ENCODE peak calls at places on chromosome 12, in ten cellular contexts. One of them, this sample, is unnamed.

GRCh38 chr12:42725839-42726238 is 136.3 kb upstream of the PRICKLE1 start:
- DNase-seq in NCI-H2081: no peak
- DNase-seq in activated CD8-positive, alpha-beta memory T cell treated with anti-CD3 and anti-CD28 coated beads for 24 hours: no peak
- DNase-seq in iPS-NIHi11: no peak
- DNase-seq in HEK293T: no peak
- DNase-seq in mucosa of descending colon: no peak
- DNase-seq in activated gamma-delta T cell treated with anti-CD3 and anti-CD28 coated beads, Interleukin-2, amount 50 U/mL, for 16 hours: no peak
- DNase-seq in HCT116: no peak
- DNase-seq in NCI-H1105 treated with DMSO at 0.1 percent for 48 hours: no peak
- DNase-seq in H1: no peak
- DNase-seq in this sample: no peak

GRCh38 chr12:96047621-96048211 is 12.3 kb upstream of the LTA4H start:
- DNase-seq in NCI-H2081: peak; percentile 43
- DNase-seq in activated CD8-positive, alpha-beta memory T cell treated with anti-CD3 and anti-CD28 coated beads for 24 hours: no peak
- DNase-seq in iPS-NIHi11: peak; percentile 21
- DNase-seq in HEK293T: no peak
- DNase-seq in mucosa of descending colon: no peak
- DNase-seq in activated gamma-delta T cell treated with anti-CD3 and anti-CD28 coated beads, Interleukin-2, amount 50 U/mL, for 16 hours: no peak
- DNase-seq in HCT116: peak; percentile 93
- DNase-seq in NCI-H1105 treated with DMSO at 0.1 percent for 48 hours: peak; percentile 89
- DNase-seq in H1: no peak
- DNase-seq in this sample: peak; percentile 94

GRCh38 chr12:94718114-94718513 is 67.8 kb upstream of the TMCC3 start:
- DNase-seq in NCI-H2081: no peak
- DNase-seq in activated CD8-positive, alpha-beta memory T cell treated with anti-CD3 and anti-CD28 coated beads for 24 hours: no peak
- DNase-seq in iPS-NIHi11: peak; percentile 30
- DNase-seq in HEK293T: no peak
- DNase-seq in mucosa of descending colon: no peak
- DNase-seq in activated gamma-delta T cell treated with anti-CD3 and anti-CD28 coated beads, Interleukin-2, amount 50 U/mL, for 16 hours: no peak
- DNase-seq in HCT116: no peak
- DNase-seq in NCI-H1105 treated with DMSO at 0.1 percent for 48 hours: no peak
- DNase-seq in H1: no peak
- DNase-seq in this sample: no peak

GRCh38 chr12:48316491-48316890 is 34.2 kb downstream of the ZNF641 start:
- DNase-seq in NCI-H2081: no peak
- DNase-seq in activated CD8-positive, alpha-beta memory T cell treated with anti-CD3 and anti-CD28 coated beads for 24 hours: no peak
- DNase-seq in iPS-NIHi11: no peak
- DNase-seq in HEK293T: no peak
- DNase-seq in mucosa of descending colon: no peak
- DNase-seq in activated gamma-delta T cell treated with anti-CD3 and anti-CD28 coated beads, Interleukin-2, amount 50 U/mL, for 16 hours: no peak
- DNase-seq in HCT116: no peak
- DNase-seq in NCI-H1105 treated with DMSO at 0.1 percent for 48 hours: no peak
- DNase-seq in H1: no peak
- DNase-seq in this sample: no peak

GRCh38 chr12:47107926-47108325 is 28.2 kb upstream of the AMIGO2 start:
- DNase-seq in NCI-H2081: no peak
- DNase-seq in activated CD8-positive, alpha-beta memory T cell treated with anti-CD3 and anti-CD28 coated beads for 24 hours: no peak
- DNase-seq in iPS-NIHi11: no peak
- DNase-seq in HEK293T: no peak
- DNase-seq in mucosa of descending colon: no peak
- DNase-seq in activated gamma-delta T cell treated with anti-CD3 and anti-CD28 coated beads, Interleukin-2, amount 50 U/mL, for 16 hours: no peak
- DNase-seq in HCT116: no peak
- DNase-seq in NCI-H1105 treated with DMSO at 0.1 percent for 48 hours: no peak
- DNase-seq in H1: no peak
- DNase-seq in this sample: no peak

GRCh38 chr12:28456934-28457710 is 266.9 kb downstream of the CCDC91 start:
- DNase-seq in NCI-H2081: no peak
- DNase-seq in activated CD8-positive, alpha-beta memory T cell treated with anti-CD3 and anti-CD28 coated beads for 24 hours: no peak
- DNase-seq in iPS-NIHi11: no peak
- DNase-seq in HEK293T: no peak
- DNase-seq in mucosa of descending colon: no peak
- DNase-seq in activated gamma-delta T cell treated with anti-CD3 and anti-CD28 coated beads, Interleukin-2, amount 50 U/mL, for 16 hours: no peak
- DNase-seq in HCT116: no peak
- DNase-seq in NCI-H1105 treated with DMSO at 0.1 percent for 48 hours: no peak
- DNase-seq in H1: no peak
- DNase-seq in this sample: no peak

GRCh38 chr12:26017484-26018211 is 59.2 kb downstream of the RASSF8 start:
- DNase-seq in NCI-H2081: no peak
- DNase-seq in activated CD8-positive, alpha-beta memory T cell treated with anti-CD3 and anti-CD28 coated beads for 24 hours: peak; percentile 59
- DNase-seq in iPS-NIHi11: peak; percentile 63
- DNase-seq in HEK293T: peak; percentile 45
- DNase-seq in mucosa of descending colon: no peak
- DNase-seq in activated gamma-delta T cell treated with anti-CD3 and anti-CD28 coated beads, Interleukin-2, amount 50 U/mL, for 16 hours: no peak
- DNase-seq in HCT116: peak; percentile 27
- DNase-seq in NCI-H1105 treated with DMSO at 0.1 percent for 48 hours: peak; percentile 30
- DNase-seq in H1: no peak
- DNase-seq in this sample: no peak

GRCh38 chr12:117071009-117071408 is 28.2 kb downstream of the TESC start:
- DNase-seq in NCI-H2081: no peak
- DNase-seq in activated CD8-positive, alpha-beta memory T cell treated with anti-CD3 and anti-CD28 coated beads for 24 hours: no peak
- DNase-seq in iPS-NIHi11: no peak
- DNase-seq in HEK293T: no peak
- DNase-seq in mucosa of descending colon: no peak
- DNase-seq in activated gamma-delta T cell treated with anti-CD3 and anti-CD28 coated beads, Interleukin-2, amount 50 U/mL, for 16 hours: no peak
- DNase-seq in HCT116: no peak
- DNase-seq in NCI-H1105 treated with DMSO at 0.1 percent for 48 hours: no peak
- DNase-seq in H1: no peak
- DNase-seq in this sample: no peak

GRCh38 chr12:19739195-19739776 is 300.0 kb downstream of the AEBP2 start:
- DNase-seq in NCI-H2081: peak; percentile 63
- DNase-seq in activated CD8-positive, alpha-beta memory T cell treated with anti-CD3 and anti-CD28 coated beads for 24 hours: no peak
- DNase-seq in iPS-NIHi11: peak; percentile 45
- DNase-seq in HEK293T: peak; percentile 20
- DNase-seq in mucosa of descending colon: no peak
- DNase-seq in activated gamma-delta T cell treated with anti-CD3 and anti-CD28 coated beads, Interleukin-2, amount 50 U/mL, for 16 hours: no peak
- DNase-seq in HCT116: peak; percentile 40
- DNase-seq in NCI-H1105 treated with DMSO at 0.1 percent for 48 hours: peak; percentile 44
- DNase-seq in H1: no peak
- DNase-seq in this sample: no peak

GRCh38 chr12:49336645-49337584 is at the start of gene C1QL4:
- DNase-seq in NCI-H2081: peak; percentile 71
- DNase-seq in activated CD8-positive, alpha-beta memory T cell treated with anti-CD3 and anti-CD28 coated beads for 24 hours: peak; percentile 96
- DNase-seq in iPS-NIHi11: peak; percentile 94
- DNase-seq in HEK293T: peak; percentile 90
- DNase-seq in mucosa of descending colon: peak; percentile 91
- DNase-seq in activated gamma-delta T cell treated with anti-CD3 and anti-CD28 coated beads, Interleukin-2, amount 50 U/mL, for 16 hours: peak; percentile 87
- DNase-seq in HCT116: peak; percentile 33
- DNase-seq in NCI-H1105 treated with DMSO at 0.1 percent for 48 hours: peak; percentile 45
- DNase-seq in H1: no peak
- DNase-seq in this sample: no peak

GRCh38 chr12:54390176-54390667 is 5.7 kb upstream of the ZNF385A start:
- DNase-seq in NCI-H2081: no peak
- DNase-seq in activated CD8-positive, alpha-beta memory T cell treated with anti-CD3 and anti-CD28 coated beads for 24 hours: no peak
- DNase-seq in iPS-NIHi11: no peak
- DNase-seq in HEK293T: no peak
- DNase-seq in mucosa of descending colon: no peak
- DNase-seq in activated gamma-delta T cell treated with anti-CD3 and anti-CD28 coated beads, Interleukin-2, amount 50 U/mL, for 16 hours: no peak
- DNase-seq in HCT116: no peak
- DNase-seq in NCI-H1105 treated with DMSO at 0.1 percent for 48 hours: peak; percentile 47
- DNase-seq in H1: no peak
- DNase-seq in this sample: no peak

GRCh38 chr12:107277850-107278249 is 184.5 kb upstream of the CRY1 start:
- DNase-seq in NCI-H2081: no peak
- DNase-seq in activated CD8-positive, alpha-beta memory T cell treated with anti-CD3 and anti-CD28 coated beads for 24 hours: no peak
- DNase-seq in iPS-NIHi11: no peak
- DNase-seq in HEK293T: no peak
- DNase-seq in mucosa of descending colon: no peak
- DNase-seq in activated gamma-delta T cell treated with anti-CD3 and anti-CD28 coated beads, Interleukin-2, amount 50 U/mL, for 16 hours: no peak
- DNase-seq in HCT116: no peak
- DNase-seq in NCI-H1105 treated with DMSO at 0.1 percent for 48 hours: no peak
- DNase-seq in H1: no peak
- DNase-seq in this sample: no peak

GRCh38 chr12:123934829-123935228 is 37.8 kb downstream of the CCDC92 start:
- DNase-seq in NCI-H2081: no peak
- DNase-seq in activated CD8-positive, alpha-beta memory T cell treated with anti-CD3 and anti-CD28 coated beads for 24 hours: no peak
- DNase-seq in iPS-NIHi11: no peak
- DNase-seq in HEK293T: no peak
- DNase-seq in mucosa of descending colon: no peak
- DNase-seq in activated gamma-delta T cell treated with anti-CD3 and anti-CD28 coated beads, Interleukin-2, amount 50 U/mL, for 16 hours: no peak
- DNase-seq in HCT116: no peak
- DNase-seq in NCI-H1105 treated with DMSO at 0.1 percent for 48 hours: no peak
- DNase-seq in H1: no peak
- DNase-seq in this sample: no peak

GRCh38 chr12:56220611-56221232 is 1.0 kb downstream of the RNF41 start:
- DNase-seq in NCI-H2081: no peak
- DNase-seq in activated CD8-positive, alpha-beta memory T cell treated with anti-CD3 and anti-CD28 coated beads for 24 hours: no peak
- DNase-seq in iPS-NIHi11: no peak
- DNase-seq in HEK293T: no peak
- DNase-seq in mucosa of descending colon: no peak
- DNase-seq in activated gamma-delta T cell treated with anti-CD3 and anti-CD28 coated beads, Interleukin-2, amount 50 U/mL, for 16 hours: no peak
- DNase-seq in HCT116: no peak
- DNase-seq in NCI-H1105 treated with DMSO at 0.1 percent for 48 hours: no peak
- DNase-seq in H1: no peak
- DNase-seq in this sample: no peak

GRCh38 chr12:43318002-43318401 is 234.0 kb downstream of the ADAMTS20 start:
- DNase-seq in NCI-H2081: no peak
- DNase-seq in activated CD8-positive, alpha-beta memory T cell treated with anti-CD3 and anti-CD28 coated beads for 24 hours: no peak
- DNase-seq in iPS-NIHi11: no peak
- DNase-seq in HEK293T: no peak
- DNase-seq in mucosa of descending colon: no peak
- DNase-seq in activated gamma-delta T cell treated with anti-CD3 and anti-CD28 coated beads, Interleukin-2, amount 50 U/mL, for 16 hours: no peak
- DNase-seq in HCT116: no peak
- DNase-seq in NCI-H1105 treated with DMSO at 0.1 percent for 48 hours: no peak
- DNase-seq in H1: no peak
- DNase-seq in this sample: no peak

GRCh38 chr12:100359822-100360221 is 2.9 kb downstream of the SLC17A8 start:
- DNase-seq in NCI-H2081: no peak
- DNase-seq in activated CD8-positive, alpha-beta memory T cell treated with anti-CD3 and anti-CD28 coated beads for 24 hours: no peak
- DNase-seq in iPS-NIHi11: no peak
- DNase-seq in HEK293T: no peak
- DNase-seq in mucosa of descending colon: no peak
- DNase-seq in activated gamma-delta T cell treated with anti-CD3 and anti-CD28 coated beads, Interleukin-2, amount 50 U/mL, for 16 hours: no peak
- DNase-seq in HCT116: no peak
- DNase-seq in NCI-H1105 treated with DMSO at 0.1 percent for 48 hours: no peak
- DNase-seq in H1: no peak
- DNase-seq in this sample: no peak

GRCh38 chr12:16604853-16605252 is 1.1 kb downstream of the LMO3 start:
- DNase-seq in NCI-H2081: peak; percentile 30
- DNase-seq in activated CD8-positive, alpha-beta memory T cell treated with anti-CD3 and anti-CD28 coated beads for 24 hours: no peak
- DNase-seq in iPS-NIHi11: peak; percentile 24
- DNase-seq in HEK293T: no peak
- DNase-seq in mucosa of descending colon: peak; percentile 10
- DNase-seq in activated gamma-delta T cell treated with anti-CD3 and anti-CD28 coated beads, Interleukin-2, amount 50 U/mL, for 16 hours: no peak
- DNase-seq in HCT116: no peak
- DNase-seq in NCI-H1105 treated with DMSO at 0.1 percent for 48 hours: peak; percentile 33
- DNase-seq in H1: no peak
- DNase-seq in this sample: no peak

GRCh38 chr12:47837190-47838171 is 17.8 kb upstream of the HDAC7 start:
- DNase-seq in NCI-H2081: peak; percentile 69
- DNase-seq in activated CD8-positive, alpha-beta memory T cell treated with anti-CD3 and anti-CD28 coated beads for 24 hours: peak; percentile 87
- DNase-seq in iPS-NIHi11: peak; percentile 82
- DNase-seq in HEK293T: peak; percentile 76
- DNase-seq in mucosa of descending colon: peak; percentile 76
- DNase-seq in activated gamma-delta T cell treated with anti-CD3 and anti-CD28 coated beads, Interleukin-2, amount 50 U/mL, for 16 hours: peak; percentile 52
- DNase-seq in HCT116: peak; percentile 66
- DNase-seq in NCI-H1105 treated with DMSO at 0.1 percent for 48 hours: peak; percentile 79
- DNase-seq in H1: no peak
- DNase-seq in this sample: no peak

GRCh38 chr12:124110372-124110883 is 137.4 kb downstream of the ZNF664 start:
- DNase-seq in NCI-H2081: no peak
- DNase-seq in activated CD8-positive, alpha-beta memory T cell treated with anti-CD3 and anti-CD28 coated beads for 24 hours: no peak
- DNase-seq in iPS-NIHi11: no peak
- DNase-seq in HEK293T: no peak
- DNase-seq in mucosa of descending colon: no peak
- DNase-seq in activated gamma-delta T cell treated with anti-CD3 and anti-CD28 coated beads, Interleukin-2, amount 50 U/mL, for 16 hours: no peak
- DNase-seq in HCT116: no peak
- DNase-seq in NCI-H1105 treated with DMSO at 0.1 percent for 48 hours: no peak
- DNase-seq in H1: no peak
- DNase-seq in this sample: no peak

GRCh38 chr12:92047058-92047826 is 98.4 kb downstream of the BTG1 start:
- DNase-seq in NCI-H2081: no peak
- DNase-seq in activated CD8-positive, alpha-beta memory T cell treated with anti-CD3 and anti-CD28 coated beads for 24 hours: no peak
- DNase-seq in iPS-NIHi11: no peak
- DNase-seq in HEK293T: no peak
- DNase-seq in mucosa of descending colon: no peak
- DNase-seq in activated gamma-delta T cell treated with anti-CD3 and anti-CD28 coated beads, Interleukin-2, amount 50 U/mL, for 16 hours: no peak
- DNase-seq in HCT116: no peak
- DNase-seq in NCI-H1105 treated with DMSO at 0.1 percent for 48 hours: no peak
- DNase-seq in H1: no peak
- DNase-seq in this sample: no peak

GRCh38 chr12:57620936-57621496 is 9.8 kb downstream of the ARHGEF25 start:
- DNase-seq in NCI-H2081: no peak
- DNase-seq in activated CD8-positive, alpha-beta memory T cell treated with anti-CD3 and anti-CD28 coated beads for 24 hours: peak; percentile 74
- DNase-seq in iPS-NIHi11: peak; percentile 61
- DNase-seq in HEK293T: no peak
- DNase-seq in mucosa of descending colon: no peak
- DNase-seq in activated gamma-delta T cell treated with anti-CD3 and anti-CD28 coated beads, Interleukin-2, amount 50 U/mL, for 16 hours: no peak
- DNase-seq in HCT116: no peak
- DNase-seq in NCI-H1105 treated with DMSO at 0.1 percent for 48 hours: no peak
- DNase-seq in H1: no peak
- DNase-seq in this sample: no peak

GRCh38 chr12:114668151-114668891 is 15.7 kb downstream of the TBX3 start:
- DNase-seq in NCI-H2081: no peak
- DNase-seq in activated CD8-positive, alpha-beta memory T cell treated with anti-CD3 and anti-CD28 coated beads for 24 hours: no peak
- DNase-seq in iPS-NIHi11: peak; percentile 71
- DNase-seq in HEK293T: peak; percentile 78
- DNase-seq in mucosa of descending colon: peak; percentile 90
- DNase-seq in activated gamma-delta T cell treated with anti-CD3 and anti-CD28 coated beads, Interleukin-2, amount 50 U/mL, for 16 hours: no peak
- DNase-seq in HCT116: peak; percentile 61
- DNase-seq in NCI-H1105 treated with DMSO at 0.1 percent for 48 hours: peak; percentile 95
- DNase-seq in H1: peak; percentile 70
- DNase-seq in this sample: peak; percentile 26

GRCh38 chr12:66335746-66336145 is 33.5 kb downstream of the HELB start:
- DNase-seq in NCI-H2081: no peak
- DNase-seq in activated CD8-positive, alpha-beta memory T cell treated with anti-CD3 and anti-CD28 coated beads for 24 hours: no peak
- DNase-seq in iPS-NIHi11: no peak
- DNase-seq in HEK293T: no peak
- DNase-seq in mucosa of descending colon: no peak
- DNase-seq in activated gamma-delta T cell treated with anti-CD3 and anti-CD28 coated beads, Interleukin-2, amount 50 U/mL, for 16 hours: no peak
- DNase-seq in HCT116: no peak
- DNase-seq in NCI-H1105 treated with DMSO at 0.1 percent for 48 hours: no peak
- DNase-seq in H1: no peak
- DNase-seq in this sample: no peak

GRCh38 chr12:92827836-92828431 is 101.2 kb downstream of the EEA1 start:
- DNase-seq in NCI-H2081: no peak
- DNase-seq in activated CD8-positive, alpha-beta memory T cell treated with anti-CD3 and anti-CD28 coated beads for 24 hours: no peak
- DNase-seq in iPS-NIHi11: peak; percentile 38
- DNase-seq in HEK293T: peak; percentile 45
- DNase-seq in mucosa of descending colon: no peak
- DNase-seq in activated gamma-delta T cell treated with anti-CD3 and anti-CD28 coated beads, Interleukin-2, amount 50 U/mL, for 16 hours: no peak
- DNase-seq in HCT116: peak; percentile 28
- DNase-seq in NCI-H1105 treated with DMSO at 0.1 percent for 48 hours: peak; percentile 22
- DNase-seq in H1: no peak
- DNase-seq in this sample: no peak

GRCh38 chr12:3700861-3701260 is 52.0 kb downstream of the CRACR2A start:
- DNase-seq in NCI-H2081: no peak
- DNase-seq in activated CD8-positive, alpha-beta memory T cell treated with anti-CD3 and anti-CD28 coated beads for 24 hours: no peak
- DNase-seq in iPS-NIHi11: no peak
- DNase-seq in HEK293T: no peak
- DNase-seq in mucosa of descending colon: no peak
- DNase-seq in activated gamma-delta T cell treated with anti-CD3 and anti-CD28 coated beads, Interleukin-2, amount 50 U/mL, for 16 hours: no peak
- DNase-seq in HCT116: no peak
- DNase-seq in NCI-H1105 treated with DMSO at 0.1 percent for 48 hours: no peak
- DNase-seq in H1: no peak
- DNase-seq in this sample: no peak

This sample was measured in keratinocyte.